ENCODE peak calls at places on chromosomes 5 and 9, in four cellular contexts. P is heart right ventricle; K is psoas muscle; T is CD8-positive, alpha-beta memory T cell. Z is an unnamed sample.
A peak's percentile ranks its signal among the peaks of the same experiment; 100 is the strongest.

GRCh38 chr9:136545065-136545965 is 533 bp downstream of the NOTCH1 start:
- DNase-seq in P (no peak), K (no peak), T (peak; percentile 54), Z (peak; percentile 62)

GRCh38 chr9:114732842-114733241 is 50.9 kb upstream of the TEX48 start:
- DNase-seq in P (no peak), K (no peak), T (no peak), Z (no peak)

GRCh38 chr9:15977438-15977837 is 424.6 kb downstream of the CCDC171 start:
- DNase-seq in P (no peak), K (no peak), T (no peak), Z (no peak)

GRCh38 chr5:14200312-14200990 is 57.3 kb downstream of the TRIO start:
- DNase-seq in P (no peak), K (no peak), T (no peak), Z (no peak)

GRCh38 chr9:113520109-113520642 is 56.6 kb downstream of the RGS3 start:
- DNase-seq in P (no peak), K (no peak), T (peak; percentile 76), Z (no peak)

GRCh38 chr9:137223078-137224040 is 1.3 kb upstream of the RNF208 start:
- DNase-seq in P (peak; percentile 98), K (peak; percentile 98), T (peak; percentile 99), Z (peak; percentile 100)

GRCh38 chr9:131685753-131686706 is 53.8 kb downstream of the RAPGEF1 start:
- DNase-seq in P (no peak), K (no peak), T (no peak), Z (no peak)

GRCh38 chr5:42948961-42949347 is 91.2 kb downstream of the ANXA2R start:
- DNase-seq in P (no peak), K (no peak), T (no peak), Z (no peak)

GRCh38 chr9:110615526-110615925 is 36.0 kb upstream of the SVEP1 start:
- DNase-seq in P (no peak), K (no peak), T (no peak), Z (peak; percentile 59)

GRCh38 chr9:100352201-100352726 is 478 bp downstream of the TEX10 start:
- DNase-seq in P (peak; percentile 9), K (peak; percentile 33), T (peak; percentile 7), Z (peak; percentile 61)

GRCh38 chr5:148573374-148573773 is 81.0 kb downstream of the HTR4 start:
- DNase-seq in P (no peak), K (no peak), T (no peak), Z (no peak)

GRCh38 chr9:107710988-107711387 is 221.4 kb upstream of the KLF4 start:
- DNase-seq in P (no peak), K (no peak), T (no peak), Z (no peak)

GRCh38 chr9:136533775-136534157 is 12.1 kb downstream of the NOTCH1 start:
- DNase-seq in P (no peak), K (peak; percentile 54), T (peak; percentile 46), Z (no peak)

GRCh38 chr5:146877178-146877681 is 1.3 kb downstream of the PPP2R2B start:
- DNase-seq in P (no peak), K (no peak), T (peak; percentile 11), Z (no peak)

GRCh38 chr5:72244862-72245371 is 75.1 kb downstream of the MRPS27 start:
- DNase-seq in P (peak; percentile 12), K (no peak), T (no peak), Z (peak; percentile 67)

GRCh38 chr5:156582193-156582598 is 255.2 kb downstream of the SGCD start:
- DNase-seq in P (no peak), K (no peak), T (no peak), Z (no peak)

GRCh38 chr9:120435066-120435465 is 144.9 kb downstream of the CDK5RAP2 start:
- DNase-seq in P (no peak), K (no peak), T (no peak), Z (peak; percentile 65)

GRCh38 chr9:109035684-109036423 is 22.6 kb upstream of the CTNNAL1 start:
- DNase-seq in P (peak; percentile 30), K (peak; percentile 23), T (no peak), Z (peak; percentile 84)

GRCh38 chr5:10556331-10556807 is 7.5 kb upstream of the ANKRD33B start:
- DNase-seq in P (no peak), K (no peak), T (no peak), Z (peak; percentile 77)

GRCh38 chr9:123033352-123033751 is at the start of gene GPR21:
- DNase-seq in P (no peak), K (no peak), T (no peak), Z (no peak)

GRCh38 chr9:116547729-116548426 is 139.2 kb upstream of the TRIM32 start:
- DNase-seq in P (no peak), K (no peak), T (no peak), Z (no peak)

GRCh38 chr9:2726620-2727335 is 9.5 kb downstream of the KCNV2 start:
- DNase-seq in P (no peak), K (no peak), T (no peak), Z (no peak)

GRCh38 chr9:74742792-74743389 is 144.8 kb downstream of the TRPM6 start:
- DNase-seq in P (no peak), K (no peak), T (no peak), Z (peak; percentile 81)

GRCh38 chr5:158302029-158302428 is 443.1 kb upstream of the CLINT1 start:
- DNase-seq in P (no peak), K (no peak), T (no peak), Z (no peak)

GRCh38 chr9:20564650-20565049 is 57.6 kb downstream of the MLLT3 start:
- DNase-seq in P (no peak), K (no peak), T (no peak), Z (no peak)

GRCh38 chr5:136584474-136584873 is 219.1 kb upstream of the TRPC7 start:
- DNase-seq in P (no peak), K (no peak), T (no peak), Z (no peak)

GRCh38 chr9:136393531-136393930 is 6.4 kb downstream of the SNAPC4 start:
- DNase-seq in P (no peak), K (no peak), T (no peak), Z (no peak)

GRCh38 chr9:88237454-88238280 is 99.4 kb upstream of the SPATA31C2 start:
- DNase-seq in P (no peak), K (no peak), T (no peak), Z (peak; percentile 3)

GRCh38 chr9:14313378-14313940 is 482 bp downstream of the NFIB start:
- DNase-seq in P (no peak), K (no peak), T (no peak), Z (peak; percentile 68)

GRCh38 chr5:98694902-98695301 is 78.6 kb upstream of the RGMB start:
- DNase-seq in P (no peak), K (no peak), T (no peak), Z (no peak)

GRCh38 chr9:91676042-91676441 is 252.4 kb upstream of the NFIL3 start:
- DNase-seq in P (no peak), K (no peak), T (no peak), Z (peak; percentile 43)

GRCh38 chr5:61466017-61466416 is 134.0 kb downstream of the ZSWIM6 start:
- DNase-seq in P (no peak), K (no peak), T (no peak), Z (no peak)

GRCh38 chr5:67371924-67372323 is 175.3 kb upstream of the CD180 start:
- DNase-seq in P (no peak), K (no peak), T (no peak), Z (no peak)

GRCh38 chr9:9917400-9917799 is 695.4 kb downstream of the PTPRD start:
- DNase-seq in P (no peak), K (no peak), T (no peak), Z (no peak)

GRCh38 chr5:128111818-128112448 is 28.4 kb downstream of the SLC12A2 start:
- DNase-seq in P (no peak), K (no peak), T (no peak), Z (peak; percentile 40)

GRCh38 chr5:672329-673139 is 20.6 kb downstream of the TPPP start:
- DNase-seq in P (peak; percentile 90), K (peak; percentile 59), T (peak; percentile 80), Z (peak; percentile 73)

GRCh38 chr9:126915846-126916543 is 1.4 kb downstream of the RALGPS1 start:
- DNase-seq in P (no peak), K (no peak), T (no peak), Z (no peak)

GRCh38 chr5:151023047-151023615 is 2.7 kb downstream of the GPX3 start:
- DNase-seq in P (peak; percentile 85), K (peak; percentile 74), T (no peak), Z (no peak)

GRCh38 chr5:75551471-75551870 is 39.8 kb downstream of the POLK start:
- DNase-seq in P (no peak), K (no peak), T (no peak), Z (no peak)

GRCh38 chr5:133438487-133438886 is 173.9 kb downstream of the FSTL4 start:
- DNase-seq in P (no peak), K (no peak), T (no peak), Z (no peak)

GRCh38 chr9:83701286-83701685 is 6.5 kb downstream of the UBQLN1 start:
- DNase-seq in P (no peak), K (no peak), T (no peak), Z (no peak)

GRCh38 chr9:83699615-83700014 is 8.1 kb downstream of the UBQLN1 start:
- DNase-seq in P (no peak), K (no peak), T (no peak), Z (no peak)

GRCh38 chr9:83701769-83702168 is 6.0 kb downstream of the UBQLN1 start:
- DNase-seq in P (no peak), K (no peak), T (no peak), Z (peak; percentile 70)

GRCh38 chr9:83698976-83699585 is 8.7 kb downstream of the UBQLN1 start:
- DNase-seq in P (no peak), K (no peak), T (no peak), Z (no peak)
- H3K4me1 ChIP-seq in P (peaks cover 53% of the 10 kb centered on the region), K (peaks cover 69% of the 10 kb centered on the region), T (peaks cover 60% of the 10 kb centered on the region), Z (peaks cover 25% of the 10 kb centered on the region)

GRCh38 chr9:37650873-37651768 is at the start of gene FRMPD1:
- DNase-seq in P (peak; percentile 14), K (peak; percentile 70), T (peak; percentile 44), Z (peak; percentile 75)
- H3K4me3 ChIP-seq in P (peak within 1 kb of the TSS; percentile 61), K (peak within 1 kb of the TSS; percentile 93), T (peak within 1 kb of the TSS; percentile 58), Z (peak within 1 kb of the TSS; percentile 83)

DNA sequence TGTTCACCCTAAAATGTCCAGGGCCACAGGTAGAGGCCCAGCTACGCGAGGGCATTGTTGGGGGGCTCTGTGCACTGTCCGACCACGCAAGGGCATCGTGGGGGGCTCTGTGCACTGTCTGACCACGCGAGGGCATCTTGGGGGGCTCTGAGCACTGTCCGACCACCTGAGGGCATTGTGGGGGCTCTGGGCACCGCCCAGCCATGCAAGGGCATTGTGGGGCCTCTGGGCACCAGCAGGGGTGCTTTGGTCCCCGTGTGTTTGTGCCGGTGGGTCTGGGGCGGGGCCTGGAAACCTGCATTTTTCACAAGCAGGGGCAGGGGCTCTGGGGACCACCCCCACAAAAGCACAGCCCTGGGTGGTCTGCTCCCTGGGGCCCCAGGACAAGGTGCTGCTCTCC is 41.5 kb upstream of the RXRA start:
- DNase-seq in P (no peak), K (no peak), T (no peak), Z (no peak)
- H3K4me1 ChIP-seq in P (peaks cover 10% of the 10 kb centered on the region), K (peaks cover 22% of the 10 kb centered on the region), T (no peaks in the 10 kb centered on the region), Z (peaks cover 18% of the 10 kb centered on the region)

GRCh38 chr5:154312571-154312970 is 122.0 kb downstream of the GALNT10 start:
- DNase-seq in P (no peak), K (no peak), T (no peak), Z (peak; percentile 66)

GRCh38 chr5:154313360-154314017 is 123.0 kb downstream of the GALNT10 start:
- DNase-seq in P (no peak), K (no peak), T (no peak), Z (no peak)

GRCh38 chr5:154316223-154316967 is 125.9 kb downstream of the GALNT10 start:
- DNase-seq in P (no peak), K (no peak), T (no peak), Z (no peak)

GRCh38 chr5:154315756-154316155 is 125.2 kb downstream of the GALNT10 start:
- DNase-seq in P (no peak), K (no peak), T (no peak), Z (no peak)

GRCh38 chr5:154315196-154315595 is 124.7 kb downstream of the GALNT10 start:
- DNase-seq in P (no peak), K (no peak), T (no peak), Z (no peak)
- H3K4me3 ChIP-seq in P (no peak overlapping the region), K (no peak overlapping the region), T (no peak overlapping the region), Z (no peak overlapping the region)